ENCODE peak calls at places on chromosomes 4 and X, in six cellular contexts. B is ureter; L is H4; J is choroid plexus epithelial cell; I is T-helper 9 cell; K is activated naive CD8-positive, alpha-beta T cell treated with anti-CD3 and anti-CD28 coated beads, Interleukin-2, amount 50 U/mL, for 24 hours. Z is an unnamed sample.

GRCh38 chrX:108001218-108001814 is 19.1 kb upstream of the TEX13B start:
- DNase-seq in J (peak), I (no peak), K (no peak), L (peak), B (no peak), Z (peak)

GRCh38 chr4:168923526-168924194 is 86.4 kb downstream of the CBR4 start:
- DNase-seq in L (peak), K (peak), J (peak), B (peak), I (peak), Z (peak)

GRCh38 chr4:15990570-15991285 is 27.8 kb upstream of the FGFBP2 start:
- DNase-seq in J (no peak), K (no peak), L (no peak), B (no peak), I (no peak), Z (no peak)

GRCh38 chr4:2260336-2261109 is 1.4 kb downstream of the MXD4 start:
- DNase-seq in K (no peak), L (no peak), J (no peak), I (no peak), B (peak), Z (no peak)

GRCh38 chrX:129996120-129996519 is 13.7 kb downstream of the BCORL1 start:
- DNase-seq in J (peak), L (no peak), K (no peak), I (no peak), B (no peak), Z (peak)

GRCh38 chr4:26434030-26434639 is 56.1 kb downstream of the CCKAR start:
- DNase-seq in B (no peak), L (no peak), J (peak), K (no peak), I (no peak), Z (peak)

GRCh38 chrX:130330706-130331105 is 9.0 kb upstream of the SLC25A14 start:
- DNase-seq in L (peak), K (peak), I (peak), J (peak), B (peak), Z (peak)

GRCh38 chr4:55736605-55737183 is 82.9 kb upstream of the EXOC1L start:
- DNase-seq in I (no peak), K (no peak), B (no peak), J (peak), L (no peak), Z (peak)

GRCh38 chr4:90127706-90128345 is 632 bp downstream of the CCSER1 start:
- DNase-seq in B (no peak), L (no peak), K (peak), J (no peak), I (no peak), Z (no peak)

GRCh38 chr4:185276036-185276435 is 66.6 kb downstream of the SNX25 start:
- DNase-seq in B (no peak), J (peak), L (no peak), I (no peak), K (no peak), Z (peak)

GRCh38 chr4:113641025-113641431 is 120.5 kb downstream of the CAMK2D start:
- DNase-seq in B (no peak), I (no peak), K (no peak), J (no peak), L (no peak), Z (no peak)

GRCh38 chr4:94426783-94427182 is 25.0 kb upstream of the PDLIM5 start:
- DNase-seq in L (no peak), K (no peak), J (no peak), B (no peak), I (no peak), Z (no peak)

GRCh38 chrX:68698955-68699354 is 51.5 kb downstream of the STARD8 start:
- DNase-seq in I (no peak), L (no peak), B (no peak), K (no peak), J (no peak), Z (no peak)

GRCh38 chr4:172654482-172654881 is 514.1 kb upstream of the GALNT7 start:
- DNase-seq in J (no peak), K (no peak), I (no peak), L (no peak), B (no peak), Z (no peak)

GRCh38 chr4:65918217-65918616 is 247.9 kb upstream of the EPHA5 start:
- DNase-seq in K (no peak), L (no peak), I (no peak), B (no peak), J (no peak), Z (no peak)

GRCh38 chr4:167897116-167897515 is 195.2 kb upstream of the ANXA10 start:
- DNase-seq in I (no peak), K (no peak), B (peak), L (peak), J (peak), Z (peak)

GRCh38 chrX:107736781-107737531 is 38.6 kb downstream of the TSC22D3 start:
- DNase-seq in I (no peak), J (peak), K (no peak), B (no peak), L (peak), Z (no peak)

GRCh38 chrX:65720580-65720979 is 53.1 kb downstream of the MSN start:
- DNase-seq in B (no peak), J (no peak), K (no peak), L (no peak), I (no peak), Z (no peak)

GRCh38 chrX:55488268-55488558 is 1.4 kb downstream of the USP51 start:
- DNase-seq in B (no peak), L (no peak), J (no peak), I (no peak), K (no peak), Z (no peak)

GRCh38 chrX:53262918-53263394 is 18.4 kb downstream of the IQSEC2 start:
- DNase-seq in I (no peak), B (no peak), K (peak), L (peak), J (peak), Z (peak)

GRCh38 chrX:16208601-16209000 is 41.3 kb downstream of the MAGEB17 start:
- DNase-seq in I (no peak), J (no peak), B (no peak), K (no peak), L (no peak), Z (no peak)

GRCh38 chr4:71595576-71596108 is 188.2 kb downstream of the GC start:
- DNase-seq in I (no peak), B (no peak), L (peak), K (no peak), J (no peak), Z (no peak)

GRCh38 chr4:18202510-18202909 is 181.0 kb upstream of the LCORL start:
- DNase-seq in K (no peak), J (no peak), I (no peak), B (no peak), L (no peak), Z (no peak)

GRCh38 chr4:10123227-10124101 is 6.9 kb upstream of the WDR1 start:
- DNase-seq in B (no peak), I (no peak), K (no peak), L (peak), J (peak), Z (peak)

GRCh38 chr4:168711197-168712120 is 214.6 kb downstream of the PALLD start:
- DNase-seq in I (no peak), B (no peak), J (peak), K (no peak), L (no peak), Z (peak)

GRCh38 chr4:80107374-80107773 is 34.3 kb upstream of the ANTXR2 start:
- DNase-seq in K (no peak), I (no peak), L (no peak), J (peak), B (no peak), Z (peak)

GRCh38 chrX:40247382-40247781 is 149.6 kb upstream of the BCOR start:
- DNase-seq in L (no peak), J (no peak), K (no peak), I (no peak), B (no peak), Z (no peak)

GRCh38 chr4:83618991-83619390 is 83.1 kb downstream of the GPAT3 start:
- DNase-seq in I (no peak), L (peak), K (no peak), J (peak), B (no peak), Z (peak)

GRCh38 chr4:184404047-184404446 is 70.3 kb downstream of the IRF2 start:
- DNase-seq in B (no peak), L (no peak), K (no peak), I (no peak), J (no peak), Z (no peak)

GRCh38 chrX:1598021-1598875 is 6.8 kb downstream of the AKAP17A start:
- DNase-seq in L (no peak), I (no peak), K (no peak), J (no peak), B (no peak), Z (no peak)

GRCh38 chr4:74451214-74451661 is 6.3 kb downstream of the AREG start:
- DNase-seq in J (peak), L (peak), I (no peak), B (no peak), K (no peak), Z (peak)

GRCh38 chrX:8726031-8726652 is 5.8 kb downstream of the ANOS1 start:
- DNase-seq in L (peak), I (no peak), B (no peak), K (no peak), J (peak), Z (no peak)

GRCh38 chrX:23008431-23009099 is 8.8 kb downstream of the DDX53 start:
- DNase-seq in B (no peak), I (no peak), L (peak), J (peak), K (no peak), Z (peak)

GRCh38 chr4:53168237-53168636 is 197.6 kb downstream of the SCFD2 start:
- DNase-seq in I (no peak), B (no peak), J (no peak), L (no peak), K (no peak), Z (no peak)

Z was measured in fibroblast of villous mesenchyme.